ENCODE peak calls at places on chromosome 17, in four cellular contexts. V, E, H and Q are unnamed samples.

GRCh38 chr17:66548158-66548557 is 245.7 kb downstream of the PRKCA start:
- DNase-seq in V (no peak), E (no peak), H (peak; percentile 40), Q (no peak)

GRCh38 chr17:48593840-48594411 is 347 bp upstream of the HOXB5 start:
- DNase-seq in V (peak; percentile 95), E (no peak), H (peak; percentile 88), Q (peak; percentile 99)

GRCh38 chr17:10729334-10730193 is at the start of gene TMEM220:
- DNase-seq in V (no peak), E (peak; percentile 3), H (peak; percentile 51), Q (peak; percentile 91)

GRCh38 chr17:48616719-48617514 is 1.8 kb upstream of the HOXB8 start:
- DNase-seq in V (no peak), E (no peak), H (no peak), Q (no peak)

GRCh38 chr17:62058611-62059010 is 6.5 kb downstream of the MED13 start:
- DNase-seq in V (no peak), E (no peak), H (no peak), Q (no peak)

GRCh38 chr17:43092891-43093290 is 32.3 kb downstream of the BRCA1 start:
- DNase-seq in V (no peak), E (no peak), H (no peak), Q (no peak)

GRCh38 chr17:798246-798645 is 16.1 kb downstream of the MRM3 start:
- DNase-seq in V (no peak), E (no peak), H (no peak), Q (no peak)

GRCh38 chr17:61467416-61468262 is 15.4 kb downstream of the TBX4 start:
- DNase-seq in V (no peak), E (no peak), H (no peak), Q (peak; percentile 90)

GRCh38 chr17:14019186-14019956 is 49.9 kb upstream of the COX10 start:
- DNase-seq in V (no peak), E (peak; percentile 6), H (peak; percentile 3), Q (peak; percentile 88)

GRCh38 chr17:27848941-27849340 is 44.2 kb downstream of the LYRM9 start:
- DNase-seq in V (peak; percentile 94), E (no peak), H (no peak), Q (no peak)

GRCh38 chr17:71726320-71726719 is 394.5 kb upstream of the SOX9 start:
- DNase-seq in V (no peak), E (no peak), H (no peak), Q (no peak)

GRCh38 chr17:17741346-17742023 is 60.2 kb downstream of the RAI1 start:
- DNase-seq in V (no peak), E (no peak), H (no peak), Q (peak; percentile 93)

GRCh38 chr17:82407255-82407654 is 10.9 kb upstream of the HEXD start:
- DNase-seq in V (no peak), E (no peak), H (no peak), Q (peak; percentile 75)

GRCh38 chr17:80605326-80606066 is 60.9 kb downstream of the RPTOR start:
- DNase-seq in V (no peak), E (peak; percentile 93), H (peak; percentile 65), Q (peak; percentile 94)

GRCh38 chr17:752620-753219 is 656 bp upstream of the GEMIN4 start:
- DNase-seq in V (no peak), E (no peak), H (no peak), Q (peak; percentile 88)

GRCh38 chr17:81470270-81470943 is 42.2 kb downstream of the ACTG1 start:
- DNase-seq in V (no peak), E (no peak), H (no peak), Q (no peak)

GRCh38 chr17:78358538-78359215 is 1.2 kb downstream of the SOCS3 start:
- DNase-seq in V (no peak), E (no peak), H (peak; percentile 25), Q (peak; percentile 61)

GRCh38 chr17:65049085-65049756 is 7.3 kb downstream of the GNA13 start:
- DNase-seq in V (no peak), E (no peak), H (no peak), Q (no peak)

GRCh38 chr17:61411114-61411943 is 11.7 kb downstream of the TBX2 start:
- DNase-seq in V (no peak), E (no peak), H (no peak), Q (peak; percentile 96)

GRCh38 chr17:68320311-68320865 is 29.1 kb downstream of the ARSG start:
- DNase-seq in V (no peak), E (no peak), H (no peak), Q (peak; percentile 41)

GRCh38 chr17:16922386-16923096 is 49.4 kb downstream of the TNFRSF13B start:
- DNase-seq in V (no peak), E (no peak), H (no peak), Q (peak; percentile 86)

GRCh38 chr17:82230627-82231311 is 1.9 kb downstream of the SLC16A3 start:
- DNase-seq in V (peak; percentile 56), E (no peak), H (peak; percentile 83), Q (peak; percentile 100)

GRCh38 chr17:77451271-77451893 is 310.6 kb downstream of the SEC14L1 start:
- DNase-seq in V (no peak), E (no peak), H (peak; percentile 84), Q (peak; percentile 89)

GRCh38 chr17:48290378-48290777 is 139.6 kb downstream of the SKAP1 start:
- DNase-seq in V (no peak), E (no peak), H (no peak), Q (no peak)

GRCh38 chr17:10610821-10611323 is 46.2 kb downstream of the MYH3 start:
- DNase-seq in V (no peak), E (no peak), H (no peak), Q (no peak)

GRCh38 chr17:63514974-63515373 is 8.2 kb upstream of the KCNH6 start:
- DNase-seq in V (no peak), E (no peak), H (no peak), Q (no peak)